ENCODE peak calls at places on chromosomes 3 and 15, in five cellular contexts. H is K562, X is SK-N-SH, U is GM12892, A is HepG2. V is an unnamed sample.

GRCh38 chr15:87293016-87293415 is 963.5 kb downstream of the NTRK3 start:
- DNase-seq in H (no peak), A (no peak), U (no peak), X (no peak), V (no peak)

GRCh38 chr15:25437751-25438600 is 848 bp downstream of the UBE3A start:
- DNase-seq in U (peak; percentile 20), A (peak; percentile 25), H (peak; percentile 54), X (peak; percentile 79), V (peak; percentile 32)

GRCh38 chr3:13217736-13218540 is 144.7 kb upstream of the IQSEC1 start:
- DNase-seq in X (no peak), U (no peak), A (peak; percentile 50), H (no peak), V (no peak)

GRCh38 chr15:101167791-101168462 is 83.9 kb downstream of the CHSY1 start:
- DNase-seq in X (no peak), A (peak; percentile 57), H (peak; percentile 96), U (no peak), V (peak; percentile 43)

GRCh38 chr3:125245521-125245920 is 33.0 kb upstream of the SLC12A8 start:
- DNase-seq in X (no peak), H (no peak), U (no peak), A (no peak), V (no peak)

GRCh38 chr3:151580592-151580991 is 119.7 kb upstream of the IGSF10 start:
- DNase-seq in X (no peak), H (no peak), U (no peak), A (no peak), V (no peak)

GRCh38 chr3:51311055-51311454 is 74.0 kb upstream of the MANF start:
- DNase-seq in U (peak; percentile 11), H (peak; percentile 9), A (peak; percentile 28), X (peak; percentile 32), V (peak; percentile 15)

GRCh38 chr15:22919171-22919570 is 61.0 kb downstream of the CYFIP1 start:
- DNase-seq in X (no peak), U (no peak), A (no peak), H (no peak), V (no peak)

GRCh38 chr3:18389108-18389733 is 35.9 kb downstream of the SATB1 start:
- DNase-seq in U (no peak), X (peak; percentile 10), H (peak; percentile 16), A (peak; percentile 3), V (no peak)

GRCh38 chr3:195876297-195877031 is 31.9 kb downstream of the TNK2 start:
- DNase-seq in A (no peak), X (no peak), H (peak; percentile 95), U (no peak), V (no peak)

GRCh38 chr3:72458365-72458764 is 389.9 kb downstream of the SHQ1 start:
- DNase-seq in U (no peak), A (no peak), H (no peak), X (no peak), V (no peak)

GRCh38 chr15:100910556-100910955 is 8.6 kb upstream of the LRRK1 start:
- DNase-seq in U (no peak), H (no peak), X (no peak), A (no peak), V (no peak)

GRCh38 chr3:133394561-133395311 is 5.1 kb upstream of the BFSP2 start:
- DNase-seq in X (no peak), U (no peak), H (no peak), A (no peak), V (no peak)

GRCh38 chr15:30997270-30997669 is 5.8 kb upstream of the MTMR10 start:
- DNase-seq in U (no peak), H (no peak), X (no peak), A (no peak), V (no peak)

GRCh38 chr15:48021336-48022086 is 99.3 kb upstream of the SLC24A5 start:
- DNase-seq in U (no peak), A (no peak), H (no peak), X (no peak), V (no peak)

GRCh38 chr3:53577486-53577885 is 83.1 kb downstream of the CACNA1D start:
- DNase-seq in U (no peak), H (no peak), X (no peak), A (no peak), V (no peak)

GRCh38 chr15:31540633-31541032 is 214.0 kb downstream of the KLF13 start:
- DNase-seq in A (peak; percentile 50), U (no peak), X (no peak), H (no peak), V (no peak)

GRCh38 chr3:61580982-61581654 is 19.7 kb downstream of the PTPRG start:
- DNase-seq in A (no peak), X (no peak), H (no peak), U (no peak), V (no peak)

GRCh38 chr15:29090617-29091466 is 178.8 kb downstream of the NSMCE3 start:
- DNase-seq in A (peak; percentile 12), U (peak; percentile 47), H (peak; percentile 71), X (peak; percentile 79), V (peak; percentile 62)

GRCh38 chr3:59641169-59641914 is 591.5 kb upstream of the CFAP20DC start:
- DNase-seq in H (no peak), X (no peak), U (no peak), A (no peak), V (no peak)

GRCh38 chr3:106582151-106582550 is 713.3 kb upstream of the CBLB start:
- DNase-seq in X (no peak), H (no peak), A (no peak), U (no peak), V (no peak)

GRCh38 chr3:197508511-197508910 is 47.3 kb downstream of the BDH1 start:
- DNase-seq in A (no peak), X (no peak), U (no peak), H (no peak), V (no peak)

GRCh38 chr15:60372756-60373155 is 25.0 kb downstream of the ANXA2 start:
- DNase-seq in H (no peak), U (no peak), A (no peak), X (no peak), V (no peak)

GRCh38 chr3:108006077-108006675 is 84.7 kb downstream of the CD47 start:
- DNase-seq in U (no peak), X (peak; percentile 21), A (peak; percentile 11), H (peak; percentile 19), V (no peak)

GRCh38 chr3:106332884-106333283 is 464.1 kb upstream of the CBLB start:
- DNase-seq in X (no peak), U (no peak), H (no peak), A (no peak), V (no peak)

GRCh38 chr3:146513386-146514051 is 30.9 kb downstream of the PLSCR1 start:
- DNase-seq in X (no peak), A (no peak), H (no peak), U (no peak), V (no peak)

DNA sequence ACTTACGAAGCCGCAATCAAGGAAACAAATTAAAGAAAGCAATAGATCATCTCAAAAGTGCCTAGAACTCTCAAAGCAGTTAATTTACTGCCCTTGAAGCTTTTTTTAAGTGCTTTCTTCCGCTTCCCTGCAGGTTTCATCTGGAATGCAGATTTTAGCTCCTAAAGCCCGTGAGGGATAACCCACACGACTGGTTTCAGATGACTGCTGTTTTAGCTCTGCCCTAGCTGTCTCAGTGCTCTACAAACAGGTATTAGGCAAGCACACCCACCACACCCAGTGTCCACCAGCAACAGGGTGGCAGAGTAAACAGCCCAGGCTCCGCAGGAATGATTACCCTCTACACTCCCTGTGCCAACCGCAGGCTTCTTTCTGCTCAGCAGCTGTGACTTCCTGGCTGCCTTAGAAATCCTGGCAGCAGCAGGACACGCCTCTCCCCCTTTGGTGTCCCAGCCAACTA is 126.0 kb downstream of the FMN1 start:
- DNase-seq in H (no peak), X (peak; percentile 50), U (no peak), A (peak; percentile 6), V (no peak)
- TF ChIP-seq POLR2AphosphoS5 in H (no peak), X (peak; percentile 41), U (no peak), A (no peak), V (no peak)

DNA sequence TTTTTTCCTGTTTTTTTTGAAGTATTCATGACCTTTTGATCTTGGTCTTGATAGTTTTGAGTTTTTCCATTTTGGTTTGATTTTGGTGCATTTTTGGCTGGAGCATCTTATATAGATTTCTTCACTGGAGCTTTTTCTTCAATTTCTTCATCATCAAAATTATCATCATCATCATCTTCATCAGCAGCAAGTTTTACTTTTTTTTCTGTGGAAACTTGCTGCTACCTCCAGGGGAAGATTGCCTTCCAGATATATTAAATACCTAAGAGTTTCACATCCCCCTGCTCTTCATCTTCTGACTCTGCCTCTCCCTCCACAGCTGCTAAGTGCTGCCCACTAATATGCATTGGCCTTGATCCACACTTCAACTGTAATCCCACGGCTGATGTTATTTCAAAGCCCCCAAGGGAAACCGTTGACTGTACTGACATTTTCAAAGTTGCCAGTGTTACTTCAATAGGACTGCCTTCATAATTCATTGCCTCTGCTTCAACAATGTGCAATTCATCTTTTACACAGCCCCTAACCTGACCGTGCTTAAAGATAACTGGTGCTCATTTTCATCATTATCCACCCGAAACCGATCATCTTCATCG is 151.7 kb downstream of the NR1D2 start:
- DNase-seq in X (no peak), A (no peak), U (no peak), H (no peak), V (no peak)
- TF ChIP-seq TAF1 in X (no peak), A (no peak), U (no peak), H (no peak), V (no peak)

DNA sequence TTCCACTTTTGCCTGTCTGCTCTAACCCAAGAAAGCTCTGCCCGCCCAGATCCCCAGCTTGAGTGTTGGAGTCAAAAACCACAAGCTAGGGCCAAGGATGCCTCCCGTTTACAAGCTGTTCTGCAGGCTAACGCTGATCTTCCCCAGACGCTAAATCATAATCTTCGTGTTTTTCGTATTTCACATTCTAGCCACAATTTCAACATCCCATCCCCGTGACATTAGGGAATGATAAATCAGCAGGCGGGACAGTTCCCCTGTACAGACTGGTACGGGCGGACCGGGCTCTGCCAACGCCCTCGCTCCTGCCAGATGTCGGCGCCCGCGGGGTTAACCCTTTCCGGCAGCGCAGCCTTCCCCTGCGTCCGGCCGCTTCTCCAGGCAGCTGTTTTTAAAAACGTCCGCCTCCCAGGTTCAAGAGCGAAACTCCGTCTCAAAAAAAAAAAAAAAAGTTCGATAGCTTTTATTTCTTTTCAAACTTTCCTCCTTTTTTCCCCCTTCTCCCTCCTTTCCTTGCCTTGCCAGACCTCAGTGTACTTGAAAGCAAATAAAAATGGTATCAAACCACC is 81.0 kb upstream of the BNC1 start:
- DNase-seq in U (no peak), A (no peak), H (no peak), X (peak; percentile 55), V (no peak)
- TF ChIP-seq POLR2AphosphoS5 in U (no peak), A (no peak), H (no peak), X (no peak), V (no peak)

GRCh38 chr3:177468331-177468730 is 271.0 kb upstream of the TBL1XR1 start:
- DNase-seq in X (no peak), U (no peak), H (no peak), A (no peak), V (no peak)
- TF ChIP-seq TAF1 in X (no peak), U (no peak), H (no peak), A (no peak), V (no peak)

V was measured in GM12891.